ENCODE peak calls at places on chromosomes 3 and 15, in four cellular contexts. One of them, this sample, is unnamed.

GRCh38 chr15:90550919-90551318 is 21.2 kb downstream of the CRTC3 start:
- DNase-seq in midbrain: no peak
- DNase-seq in NCI-H1417: no peak
- DNase-seq in RWPE1: peak
- DNase-seq in this sample: no peak

GRCh38 chr15:83999396-84000120 is 236.0 kb upstream of the GOLGA6L4 start:
- DNase-seq in RWPE1: peak
- DNase-seq in NCI-H1417: no peak
- DNase-seq in midbrain: no peak
- DNase-seq in this sample: peak

GRCh38 chr3:42302924-42303634 is 37.1 kb upstream of the CCK start:
- DNase-seq in RWPE1: no peak
- DNase-seq in NCI-H1417: no peak
- DNase-seq in midbrain: no peak
- DNase-seq in this sample: no peak

GRCh38 chr3:38458796-38459498 is 5.3 kb downstream of the ACVR2B start:
- DNase-seq in NCI-H1417: no peak
- DNase-seq in RWPE1: peak
- DNase-seq in midbrain: no peak
- DNase-seq in this sample: peak

GRCh38 chr3:129461022-129461421 is 21.0 kb downstream of the IFT122 start:
- DNase-seq in RWPE1: no peak
- DNase-seq in NCI-H1417: no peak
- DNase-seq in midbrain: no peak
- DNase-seq in this sample: peak

GRCh38 chr3:39531681-39532080 is 64.2 kb downstream of the MOBP start:
- DNase-seq in NCI-H1417: no peak
- DNase-seq in RWPE1: peak
- DNase-seq in midbrain: no peak
- DNase-seq in this sample: peak

GRCh38 chr3:88589131-88589530 is 439.4 kb downstream of the C3orf38 start:
- DNase-seq in midbrain: no peak
- DNase-seq in NCI-H1417: peak
- DNase-seq in RWPE1: no peak
- DNase-seq in this sample: no peak

GRCh38 chr3:196222876-196223595 is 6.7 kb downstream of the SLC51A start:
- DNase-seq in RWPE1: peak
- DNase-seq in NCI-H1417: peak
- DNase-seq in midbrain: no peak
- DNase-seq in this sample: no peak

GRCh38 chr3:176097036-176097435 is 1100.2 kb downstream of the TBL1XR1 start:
- DNase-seq in RWPE1: no peak
- DNase-seq in midbrain: no peak
- DNase-seq in NCI-H1417: no peak
- DNase-seq in this sample: no peak

GRCh38 chr3:99669879-99670555 is 31.6 kb downstream of the COL8A1 start:
- DNase-seq in RWPE1: no peak
- DNase-seq in NCI-H1417: no peak
- DNase-seq in midbrain: no peak
- DNase-seq in this sample: no peak

This sample was measured in renal cortical epithelial cell.